ENCODE peak calls at places on chromosomes 3 and 15, in five cellular contexts. U, W, G, J and K are unnamed samples.

GRCh38 chr15:41870689-41871081 is 23.2 kb downstream of the SPTBN5 start:
- DNase-seq in W (no peak), J (no peak), U (no peak), G (peak; percentile 93), K (peak; percentile 80)

GRCh38 chr15:40108061-40108854 is 421 bp downstream of the BMF start:
- DNase-seq in J (no peak), G (peak; percentile 55), W (peak; percentile 59), U (peak; percentile 32), K (peak; percentile 66)

GRCh38 chr15:55530861-55531313 is 22.9 kb upstream of the DNAAF4 start:
- DNase-seq in J (no peak), G (peak; percentile 68), W (no peak), U (no peak), K (peak; percentile 79)

GRCh38 chr15:48928877-48929538 is 34.7 kb downstream of the SHC4 start:
- DNase-seq in W (no peak), J (no peak), U (no peak), G (peak; percentile 33), K (peak; percentile 76)

GRCh38 chr15:41981373-41982132 is 9.2 kb upstream of the EHD4 start:
- DNase-seq in G (no peak), W (no peak), U (no peak), J (peak; percentile 48), K (no peak)

GRCh38 chr3:48617559-48617958 is 4.0 kb downstream of the TMEM89 start:
- DNase-seq in G (no peak), W (no peak), J (no peak), U (no peak), K (no peak)

GRCh38 chr15:56933420-56934210 is 15.2 kb downstream of the TCF12 start:
- DNase-seq in J (no peak), G (no peak), U (no peak), W (no peak), K (no peak)

GRCh38 chr3:193768069-193768391 is 175.0 kb downstream of the OPA1 start:
- DNase-seq in W (no peak), J (no peak), U (no peak), G (peak; percentile 62), K (peak; percentile 82)

GRCh38 chr3:188279696-188280398 is 125.9 kb downstream of the LPP start:
- DNase-seq in J (no peak), U (no peak), W (no peak), G (peak; percentile 49), K (peak; percentile 86)

GRCh38 chr15:37880009-37880834 is 54.2 kb upstream of the TMCO5A start:
- DNase-seq in J (peak; percentile 27), U (peak; percentile 49), G (peak; percentile 75), W (peak; percentile 6), K (peak; percentile 87)

GRCh38 chr3:184203526-184203925 is 17.5 kb downstream of the ABCF3 start:
- DNase-seq in U (no peak), G (no peak), W (no peak), J (no peak), K (no peak)

GRCh38 chr3:21944251-21944650 is 193.2 kb upstream of the ZNF385D start:
- DNase-seq in G (no peak), J (no peak), U (no peak), W (no peak), K (no peak)

GRCh38 chr15:57510647-57511046 is 81.1 kb upstream of the MYZAP start:
- DNase-seq in J (no peak), U (no peak), W (peak; percentile 76), G (peak; percentile 93), K (peak; percentile 90)

GRCh38 chr3:65331730-65332129 is 643.9 kb upstream of the ADAMTS9 start:
- DNase-seq in J (no peak), G (no peak), W (no peak), U (no peak), K (no peak)

GRCh38 chr15:65377105-65377975 is 462 bp downstream of the IGDCC3 start:
- DNase-seq in W (no peak), J (no peak), U (no peak), G (no peak), K (peak; percentile 21)

GRCh38 chr3:146967786-146968185 is 362.6 kb upstream of the PLSCR5 start:
- DNase-seq in J (no peak), W (no peak), G (no peak), U (no peak), K (no peak)

GRCh38 chr15:57947282-57947681 is 118.2 kb downstream of the ALDH1A2 start:
- DNase-seq in J (no peak), G (no peak), W (no peak), U (no peak), K (no peak)

GRCh38 chr3:129542747-129543146 is 228 bp upstream of the H1-8 start:
- DNase-seq in G (no peak), J (no peak), U (no peak), W (no peak), K (no peak)

GRCh38 chr3:154285221-154285620 is 39.1 kb downstream of the DHX36 start:
- DNase-seq in J (no peak), G (no peak), U (no peak), W (no peak), K (no peak)

GRCh38 chr3:16658933-16659793 is 53.9 kb upstream of the DAZL start:
- DNase-seq in G (no peak), U (no peak), W (no peak), J (no peak), K (no peak)

GRCh38 chr3:113136071-113136470 is 75.3 kb upstream of the BOC start:
- DNase-seq in U (peak; percentile 33), G (peak; percentile 27), W (no peak), J (peak; percentile 5), K (peak; percentile 56)

GRCh38 chr3:101065962-101066361 is 72.7 kb upstream of the ABI3BP start:
- DNase-seq in G (peak; percentile 96), W (no peak), U (no peak), J (no peak), K (peak; percentile 86)

GRCh38 chr3:73073091-73073707 is 11.7 kb downstream of the EBLN2 start:
- DNase-seq in G (peak; percentile 21), U (no peak), W (no peak), J (no peak), K (peak; percentile 19)

GRCh38 chr3:55203006-55203405 is 275.1 kb upstream of the LRTM1 start:
- DNase-seq in J (no peak), W (no peak), G (peak; percentile 59), U (no peak), K (peak; percentile 92)

GRCh38 chr3:169863458-169863899 is 6.3 kb downstream of the LRRC31 start:
- DNase-seq in U (peak; percentile 87), J (peak; percentile 64), W (peak; percentile 67), G (peak; percentile 72), K (peak; percentile 57)

GRCh38 chr3:55668359-55668758 is 181.3 kb upstream of the WNT5A start:
- DNase-seq in W (no peak), U (no peak), J (no peak), G (peak; percentile 43), K (no peak)

GRCh38 chr3:107598926-107599754 is 76.4 kb downstream of the BBX start:
- DNase-seq in J (no peak), U (no peak), G (peak; percentile 44), W (peak; percentile 56), K (peak; percentile 48)

GRCh38 chr3:32391643-32392529 is at the start of gene CMTM7:
- DNase-seq in W (peak; percentile 73), J (peak; percentile 39), U (peak; percentile 67), G (peak; percentile 35), K (peak; percentile 50)

GRCh38 chr15:90029024-90029423 is 27.9 kb downstream of the ZNF710 start:
- DNase-seq in J (no peak), W (no peak), U (no peak), G (no peak), K (no peak)

GRCh38 chr15:69780374-69780773 is 317.3 kb downstream of the TLE3 start:
- DNase-seq in J (no peak), G (peak; percentile 36), U (no peak), W (no peak), K (peak; percentile 17)

GRCh38 chr3:97009427-97010019 is 195.1 kb downstream of the EPHA6 start:
- DNase-seq in J (no peak), G (no peak), U (peak; percentile 52), W (no peak), K (no peak)

GRCh38 chr3:52770581-52771333 is at the start of gene NEK4:
- DNase-seq in G (peak; percentile 85), U (peak; percentile 94), J (peak; percentile 89), W (peak; percentile 95), K (peak; percentile 89)

GRCh38 chr3:30657914-30658313 is 51.5 kb downstream of the TGFBR2 start:
- DNase-seq in J (no peak), G (peak; percentile 23), U (no peak), W (peak; percentile 27), K (peak; percentile 67)
- H3K4me1 ChIP-seq in J (no peaks in the 10 kb centered on the region), G (peaks cover 29% of the 10 kb centered on the region), U (peaks cover 83% of the 10 kb centered on the region), W (peaks cover 90% of the 10 kb centered on the region), K (peaks cover 17% of the 10 kb centered on the region)

GRCh38 chr15:51100785-51101489 is 6.2 kb upstream of the TNFAIP8L3 start:
- DNase-seq in U (no peak), G (no peak), J (no peak), W (no peak), K (no peak)

GRCh38 chr15:51097553-51098330 is 3.0 kb upstream of the TNFAIP8L3 start:
- DNase-seq in W (no peak), J (peak; percentile 26), U (no peak), G (peak; percentile 63), K (peak; percentile 49)

GRCh38 chr15:51096976-51097375 is 2.3 kb upstream of the TNFAIP8L3 start:
- DNase-seq in W (no peak), J (no peak), G (no peak), U (no peak), K (no peak)

GRCh38 chr15:51098331-51098619 is 3.6 kb upstream of the TNFAIP8L3 start:
- DNase-seq in W (no peak), U (no peak), G (no peak), J (no peak), K (no peak)

GRCh38 chr15:51099185-51099584 is 4.5 kb upstream of the TNFAIP8L3 start:
- DNase-seq in U (no peak), W (no peak), J (no peak), G (no peak), K (no peak)
- H3K27me3 ChIP-seq in U (no peaks in the 10 kb centered on the region), W (no peaks in the 10 kb centered on the region), J (peaks cover 11% of the 10 kb centered on the region), G (peaks cover 39% of the 10 kb centered on the region), K (peaks cover 18% of the 10 kb centered on the region)

GRCh38 chr3:120100711-120101110 is 6.5 kb upstream of the GSK3B start:
- DNase-seq in G (peak; percentile 38), J (no peak), W (no peak), U (no peak), K (no peak)
- H3K4me1 ChIP-seq in G (peaks cover 10% of the 10 kb centered on the region), J (peaks cover 3% of the 10 kb centered on the region), W (peaks cover 20% of the 10 kb centered on the region), U (peaks cover 13% of the 10 kb centered on the region), K (no peaks in the 10 kb centered on the region)

GRCh38 chr15:60000113-60000823 is 3.8 kb upstream of the FOXB1 start:
- DNase-seq in G (no peak), W (no peak), U (no peak), J (no peak), K (no peak)

GRCh38 chr15:59998256-59999063 is 5.7 kb upstream of the FOXB1 start:
- DNase-seq in U (no peak), G (no peak), W (no peak), J (no peak), K (no peak)

GRCh38 chr15:59999558-60000112 is 4.5 kb upstream of the FOXB1 start:
- DNase-seq in G (no peak), J (no peak), W (no peak), U (no peak), K (no peak)

GRCh38 chr15:59997070-59997701 is 6.9 kb upstream of the FOXB1 start:
- DNase-seq in U (peak; percentile 95), W (no peak), G (no peak), J (peak; percentile 53), K (no peak)

DNA sequence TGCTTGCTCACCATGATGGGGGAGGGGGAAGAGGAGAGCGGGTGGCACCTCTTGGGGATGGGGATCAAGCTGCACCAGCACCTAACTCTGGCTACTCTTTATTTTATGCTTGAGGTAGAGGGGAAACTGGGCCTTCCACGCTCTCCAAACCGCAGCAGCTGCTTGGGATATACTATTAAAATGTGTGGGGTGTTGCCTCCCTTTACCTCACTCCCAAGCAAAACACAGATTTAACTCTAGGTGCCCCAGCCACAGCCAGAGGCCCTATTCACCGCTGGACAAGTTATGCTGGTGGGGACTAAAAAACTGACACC is 5.1 kb upstream of the FOXB1 start:
- DNase-seq in U (peak; percentile 16), W (no peak), J (no peak), G (no peak), K (no peak)
- H3K27me3 ChIP-seq in U (no peaks in the 10 kb centered on the region), W (peaks cover 100% of the 10 kb centered on the region), J (peaks cover 72% of the 10 kb centered on the region), G (peaks cover 96% of the 10 kb centered on the region), K (peaks cover 75% of the 10 kb centered on the region)